ENCODE peak calls at places on chromosome 13, in four cellular contexts. One of them, this sample, is unnamed.

GRCh38 chr13:109369357-109370052 is 416.9 kb downstream of the IRS2 start:
- DNase-seq in GM23338: no peak
- DNase-seq in thoracic aorta: no peak
- DNase-seq in stimulated activated CD8-positive, alpha-beta memory T cell treated with anti-CD3 and anti-CD28 coated beads, Interleukin-7, amount 100 ng/mL, for 24 hours: no peak
- DNase-seq in this sample: no peak

GRCh38 chr13:91203430-91203829 is 144.1 kb upstream of the MIR17HG start:
- DNase-seq in GM23338: no peak
- DNase-seq in thoracic aorta: no peak
- DNase-seq in stimulated activated CD8-positive, alpha-beta memory T cell treated with anti-CD3 and anti-CD28 coated beads, Interleukin-7, amount 100 ng/mL, for 24 hours: no peak
- DNase-seq in this sample: no peak

GRCh38 chr13:94327318-94327717 is 152.2 kb downstream of the DCT start:
- DNase-seq in GM23338: peak; percentile 30
- DNase-seq in thoracic aorta: no peak
- DNase-seq in stimulated activated CD8-positive, alpha-beta memory T cell treated with anti-CD3 and anti-CD28 coated beads, Interleukin-7, amount 100 ng/mL, for 24 hours: no peak
- DNase-seq in this sample: no peak

GRCh38 chr13:29934531-29935308 is 84.3 kb upstream of the UBL3 start:
- DNase-seq in GM23338: no peak
- DNase-seq in thoracic aorta: no peak
- DNase-seq in stimulated activated CD8-positive, alpha-beta memory T cell treated with anti-CD3 and anti-CD28 coated beads, Interleukin-7, amount 100 ng/mL, for 24 hours: no peak
- DNase-seq in this sample: peak; percentile 62

GRCh38 chr13:42073683-42074082 is 25.2 kb downstream of the DGKH start:
- DNase-seq in GM23338: no peak
- DNase-seq in thoracic aorta: no peak
- DNase-seq in stimulated activated CD8-positive, alpha-beta memory T cell treated with anti-CD3 and anti-CD28 coated beads, Interleukin-7, amount 100 ng/mL, for 24 hours: no peak
- DNase-seq in this sample: no peak

GRCh38 chr13:31225998-31226675 is 26.4 kb downstream of the B3GLCT start:
- DNase-seq in GM23338: peak; percentile 44
- DNase-seq in thoracic aorta: no peak
- DNase-seq in stimulated activated CD8-positive, alpha-beta memory T cell treated with anti-CD3 and anti-CD28 coated beads, Interleukin-7, amount 100 ng/mL, for 24 hours: no peak
- DNase-seq in this sample: no peak

GRCh38 chr13:20711301-20712044 is 8.0 kb downstream of the IL17D start:
- DNase-seq in GM23338: peak; percentile 86
- DNase-seq in thoracic aorta: no peak
- DNase-seq in stimulated activated CD8-positive, alpha-beta memory T cell treated with anti-CD3 and anti-CD28 coated beads, Interleukin-7, amount 100 ng/mL, for 24 hours: no peak
- DNase-seq in this sample: no peak

GRCh38 chr13:86813198-86813597 is 858.0 kb upstream of the SLITRK5 start:
- DNase-seq in GM23338: peak; percentile 24
- DNase-seq in thoracic aorta: no peak
- DNase-seq in stimulated activated CD8-positive, alpha-beta memory T cell treated with anti-CD3 and anti-CD28 coated beads, Interleukin-7, amount 100 ng/mL, for 24 hours: no peak
- DNase-seq in this sample: no peak

GRCh38 chr13:112103260-112103843 is 36.4 kb downstream of the SOX1 start:
- DNase-seq in GM23338: peak; percentile 22
- DNase-seq in thoracic aorta: no peak
- DNase-seq in stimulated activated CD8-positive, alpha-beta memory T cell treated with anti-CD3 and anti-CD28 coated beads, Interleukin-7, amount 100 ng/mL, for 24 hours: no peak
- DNase-seq in this sample: no peak

GRCh38 chr13:106597190-106597589 is 29.3 kb upstream of the ARGLU1 start:
- DNase-seq in GM23338: no peak
- DNase-seq in thoracic aorta: no peak
- DNase-seq in stimulated activated CD8-positive, alpha-beta memory T cell treated with anti-CD3 and anti-CD28 coated beads, Interleukin-7, amount 100 ng/mL, for 24 hours: no peak
- DNase-seq in this sample: no peak

GRCh38 chr13:75635621-75636338 is at the start of gene LMO7:
- DNase-seq in GM23338: peak; percentile 89
- DNase-seq in thoracic aorta: no peak
- DNase-seq in stimulated activated CD8-positive, alpha-beta memory T cell treated with anti-CD3 and anti-CD28 coated beads, Interleukin-7, amount 100 ng/mL, for 24 hours: no peak
- DNase-seq in this sample: peak; percentile 68

GRCh38 chr13:102817907-102818306 is 19.0 kb downstream of the BIVM start:
- DNase-seq in GM23338: no peak
- DNase-seq in thoracic aorta: no peak
- DNase-seq in stimulated activated CD8-positive, alpha-beta memory T cell treated with anti-CD3 and anti-CD28 coated beads, Interleukin-7, amount 100 ng/mL, for 24 hours: no peak
- DNase-seq in this sample: no peak

GRCh38 chr13:73058741-73059459 is at the start of gene KLF5:
- DNase-seq in GM23338: peak; percentile 97
- DNase-seq in thoracic aorta: peak; percentile 86
- DNase-seq in stimulated activated CD8-positive, alpha-beta memory T cell treated with anti-CD3 and anti-CD28 coated beads, Interleukin-7, amount 100 ng/mL, for 24 hours: peak; percentile 91
- DNase-seq in this sample: peak; percentile 95